ENCODE peak calls at places on chromosomes 16 and 17, in nine cellular contexts. D is PC-9, A is cardiac fibroblast, R is A549, O is fibroblast of pulmonary artery, J is Caco-2, K is cardiac muscle cell, W is AG09309, B is tibial artery. L is an unnamed sample.

GRCh38 chr16:88914750-88915368 is 48.4 kb upstream of the PABPN1L start:
- DNase-seq in D (no peak), A (peak), R (no peak), O (peak), J (no peak), K (no peak), W (peak), B (no peak), L (no peak)

GRCh38 chr17:6435968-6436367 is 1.0 kb upstream of the AIPL1 start:
- DNase-seq in D (peak), A (peak), R (peak), O (peak), J (peak), K (peak), W (peak), B (no peak), L (peak)

GRCh38 chr17:58785097-58785496 is 29.4 kb downstream of the PPM1E start:
- DNase-seq in D (no peak), A (no peak), R (no peak), O (no peak), J (no peak), K (no peak), W (no peak), B (no peak), L (no peak)

GRCh38 chr17:21201874-21202273 is 12.1 kb downstream of the TMEM11 start:
- DNase-seq in D (no peak), A (no peak), R (no peak), O (no peak), J (no peak), K (no peak), W (no peak), B (no peak), L (no peak)

GRCh38 chr17:2427910-2428309 is 27.1 kb upstream of the MNT start:
- DNase-seq in D (no peak), A (no peak), R (no peak), O (no peak), J (no peak), K (no peak), W (no peak), B (no peak), L (no peak)

GRCh38 chr16:65838001-65838400 is 528.5 kb upstream of the CDH5 start:
- DNase-seq in D (no peak), A (no peak), R (no peak), O (no peak), J (no peak), K (no peak), W (no peak), B (no peak), L (no peak)

GRCh38 chr17:78184868-78185267 is 2.0 kb downstream of the TK1 start:
- DNase-seq in D (no peak), A (no peak), R (no peak), O (no peak), J (no peak), K (no peak), W (no peak), B (no peak), L (no peak)

GRCh38 chr16:89094252-89094901 is 725 bp downstream of the ACSF3 start:
- DNase-seq in D (peak), A (peak), R (peak), O (no peak), J (no peak), K (peak), W (no peak), B (no peak), L (peak)

GRCh38 chr16:84643180-84643583 is 5.1 kb upstream of the KLHL36 start:
- DNase-seq in D (peak), A (peak), R (no peak), O (peak), J (no peak), K (no peak), W (peak), B (peak), L (peak)

GRCh38 chr17:18992454-18993130 is 12.0 kb downstream of the FAM83G start:
- DNase-seq in D (no peak), A (no peak), R (no peak), O (no peak), J (no peak), K (no peak), W (no peak), B (no peak), L (no peak)

GRCh38 chr17:31249742-31250141 is 47.3 kb downstream of the OMG start:
- DNase-seq in D (no peak), A (no peak), R (no peak), O (no peak), J (no peak), K (no peak), W (no peak), B (no peak), L (no peak)

GRCh38 chr16:25089346-25089745 is 22.2 kb upstream of the LCMT1 start:
- DNase-seq in D (no peak), A (no peak), R (no peak), O (no peak), J (peak), K (no peak), W (no peak), B (no peak), L (no peak)

GRCh38 chr16:75160386-75160785 is 12.1 kb downstream of the ZFP1 start:
- DNase-seq in D (no peak), A (no peak), R (no peak), O (no peak), J (no peak), K (no peak), W (no peak), B (no peak), L (no peak)

GRCh38 chr17:880871-881269 is 98.7 kb downstream of the NXN start:
- DNase-seq in D (no peak), A (no peak), R (no peak), O (no peak), J (no peak), K (no peak), W (no peak), B (no peak), L (peak)

GRCh38 chr17:311119-311848 is 41.3 kb downstream of the RPH3AL start:
- DNase-seq in D (no peak), A (no peak), R (no peak), O (no peak), J (no peak), K (no peak), W (no peak), B (no peak), L (no peak)

GRCh38 chr17:1267471-1267947 is 2.7 kb upstream of the BHLHA9 start:
- DNase-seq in D (peak), A (peak), R (no peak), O (peak), J (no peak), K (no peak), W (no peak), B (peak), L (no peak)

GRCh38 chr16:54280751-54281150 is 5.8 kb downstream of the IRX3 start:
- DNase-seq in D (no peak), A (no peak), R (no peak), O (no peak), J (peak), K (no peak), W (no peak), B (peak), L (peak)

GRCh38 chr17:47164263-47164662 is 24.8 kb downstream of the CDC27 start:
- DNase-seq in D (no peak), A (no peak), R (no peak), O (no peak), J (no peak), K (no peak), W (no peak), B (no peak), L (no peak)

GRCh38 chr16:48955791-48956190 is 325.8 kb downstream of the CBLN1 start:
- DNase-seq in D (no peak), A (no peak), R (no peak), O (no peak), J (no peak), K (no peak), W (no peak), B (no peak), L (no peak)

GRCh38 chr17:40456396-40456951 is 13.2 kb downstream of the IGFBP4 start:
- DNase-seq in D (no peak), A (peak), R (no peak), O (no peak), J (no peak), K (no peak), W (no peak), B (peak), L (no peak)

GRCh38 chr17:80935526-80935925 is 56.1 kb upstream of the CHMP6 start:
- DNase-seq in D (no peak), A (no peak), R (no peak), O (no peak), J (no peak), K (no peak), W (no peak), B (no peak), L (no peak)

GRCh38 chr16:89253548-89254287 is 36.2 kb downstream of the ZNF778 start:
- DNase-seq in D (no peak), A (no peak), R (no peak), O (no peak), J (no peak), K (no peak), W (no peak), B (no peak), L (no peak)

GRCh38 chr17:6510321-6511023 is 45.9 kb downstream of the PITPNM3 start:
- DNase-seq in D (no peak), A (no peak), R (no peak), O (no peak), J (no peak), K (no peak), W (no peak), B (peak), L (no peak)

GRCh38 chr17:82754297-82755208 is 2.7 kb downstream of the TBCD start:
- DNase-seq in D (no peak), A (peak), R (no peak), O (no peak), J (no peak), K (peak), W (no peak), B (no peak), L (peak)

GRCh38 chr16:35319536-35320192 is 1860.3 kb downstream of the TP53TG3F start:
- DNase-seq in D (no peak), A (no peak), R (no peak), O (no peak), J (no peak), K (no peak), W (no peak), B (no peak), L (no peak)

GRCh38 chr17:20266806-20267458 is 200.4 kb downstream of the LGALS9B start:
- DNase-seq in D (peak), A (peak), R (no peak), O (peak), J (no peak), K (peak), W (peak), B (no peak), L (peak)

GRCh38 chr17:33964344-33964979 is 290.6 kb upstream of the CCL2 start:
- DNase-seq in D (no peak), A (no peak), R (no peak), O (no peak), J (no peak), K (no peak), W (no peak), B (no peak), L (no peak)

GRCh38 chr17:8186787-8187516 is 3.0 kb downstream of the BORCS6 start:
- DNase-seq in D (peak), A (peak), R (peak), O (peak), J (peak), K (peak), W (peak), B (peak), L (peak)

GRCh38 chr17:71975998-71976649 is 144.7 kb upstream of the SOX9 start:
- DNase-seq in D (peak), A (peak), R (peak), O (peak), J (no peak), K (no peak), W (peak), B (peak), L (peak)

GRCh38 chr17:39014044-39014794 is 47.0 kb upstream of the FBXO47 start:
- DNase-seq in D (no peak), A (peak), R (no peak), O (peak), J (no peak), K (no peak), W (peak), B (no peak), L (peak)

GRCh38 chr17:27524594-27524993 is 68.3 kb downstream of the KSR1 start:
- DNase-seq in D (no peak), A (no peak), R (no peak), O (no peak), J (no peak), K (no peak), W (no peak), B (no peak), L (no peak)

DNA sequence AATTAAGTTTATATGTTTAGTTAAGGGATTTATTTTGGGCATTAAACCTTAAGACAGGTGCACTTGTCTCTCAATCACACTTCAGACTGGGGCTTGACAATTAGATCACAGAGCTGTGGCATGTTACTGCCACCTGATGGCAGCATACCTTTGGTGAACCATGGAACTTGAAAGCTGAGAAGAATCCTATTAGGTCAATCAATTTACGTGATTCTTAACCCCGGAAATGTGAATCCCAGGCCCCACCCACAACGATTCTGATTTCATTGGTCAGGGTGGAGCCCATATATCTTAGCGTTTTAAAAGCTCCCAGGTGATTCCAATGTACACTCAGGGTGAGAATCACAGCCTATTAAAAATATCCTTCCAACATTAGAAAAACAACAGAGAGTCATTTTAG is 91.0 kb downstream of the GSG1L start:
- DNase-seq in D (peak), A (peak), R (peak), O (peak), J (peak), K (peak), W (no peak), B (no peak), L (peak)
- TF ChIP-seq CTCF in D (peak), A (peak), R (peak), O (peak), J (peak), K (peak), W (peak), B (peak), L (peak)

GRCh38 chr17:51032850-51033249 is 87.8 kb downstream of the SPAG9 start:
- DNase-seq in D (no peak), A (no peak), R (no peak), O (peak), J (no peak), K (no peak), W (peak), B (no peak), L (no peak)

GRCh38 chr17:51029142-51029541 is 91.5 kb downstream of the SPAG9 start:
- DNase-seq in D (no peak), A (no peak), R (no peak), O (no peak), J (no peak), K (no peak), W (no peak), B (no peak), L (no peak)

GRCh38 chr17:51028176-51028863 is 92.3 kb downstream of the SPAG9 start:
- DNase-seq in D (no peak), A (no peak), R (no peak), O (no peak), J (no peak), K (no peak), W (no peak), B (no peak), L (no peak)

GRCh38 chr17:51034800-51035199 is 85.9 kb downstream of the SPAG9 start:
- DNase-seq in D (no peak), A (no peak), R (no peak), O (no peak), J (no peak), K (no peak), W (no peak), B (no peak), L (no peak)

GRCh38 chr17:51029568-51030463 is 90.9 kb downstream of the SPAG9 start:
- DNase-seq in D (no peak), A (peak), R (no peak), O (peak), J (no peak), K (no peak), W (no peak), B (no peak), L (no peak)
- H3K4me3 ChIP-seq in D (no peak), A (peak), R (no peak), O (no peak), J (no peak), K (no peak), W (no peak), B (no peak), L (no peak)

DNA sequence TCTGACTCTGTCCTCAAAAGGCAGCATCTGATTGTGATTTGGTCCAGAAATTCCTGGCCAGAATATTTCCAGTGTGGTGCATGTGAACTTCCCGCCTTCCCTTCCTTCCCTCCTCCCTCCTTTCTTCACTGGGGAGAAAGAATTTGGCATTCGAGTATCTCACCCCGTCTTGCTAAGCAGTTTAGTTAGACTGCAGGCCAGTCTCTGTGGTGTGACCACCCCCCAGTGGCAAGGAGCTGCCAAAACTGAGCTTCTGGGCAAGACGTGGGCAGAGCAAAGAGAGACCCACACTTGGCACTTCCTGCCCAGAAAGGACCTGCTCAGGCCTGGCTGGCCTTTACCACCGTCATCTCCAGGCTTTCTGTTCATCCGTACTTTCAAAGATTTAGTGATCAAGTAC is 36.4 kb downstream of the SNX20 start:
- DNase-seq in D (peak), A (peak), R (no peak), O (peak), J (no peak), K (peak), W (peak), B (peak), L (peak)
- TF ChIP-seq CTCF in D (peak), A (no peak), R (peak), O (peak), J (peak), K (peak), W (peak), B (peak), L (peak)

DNA sequence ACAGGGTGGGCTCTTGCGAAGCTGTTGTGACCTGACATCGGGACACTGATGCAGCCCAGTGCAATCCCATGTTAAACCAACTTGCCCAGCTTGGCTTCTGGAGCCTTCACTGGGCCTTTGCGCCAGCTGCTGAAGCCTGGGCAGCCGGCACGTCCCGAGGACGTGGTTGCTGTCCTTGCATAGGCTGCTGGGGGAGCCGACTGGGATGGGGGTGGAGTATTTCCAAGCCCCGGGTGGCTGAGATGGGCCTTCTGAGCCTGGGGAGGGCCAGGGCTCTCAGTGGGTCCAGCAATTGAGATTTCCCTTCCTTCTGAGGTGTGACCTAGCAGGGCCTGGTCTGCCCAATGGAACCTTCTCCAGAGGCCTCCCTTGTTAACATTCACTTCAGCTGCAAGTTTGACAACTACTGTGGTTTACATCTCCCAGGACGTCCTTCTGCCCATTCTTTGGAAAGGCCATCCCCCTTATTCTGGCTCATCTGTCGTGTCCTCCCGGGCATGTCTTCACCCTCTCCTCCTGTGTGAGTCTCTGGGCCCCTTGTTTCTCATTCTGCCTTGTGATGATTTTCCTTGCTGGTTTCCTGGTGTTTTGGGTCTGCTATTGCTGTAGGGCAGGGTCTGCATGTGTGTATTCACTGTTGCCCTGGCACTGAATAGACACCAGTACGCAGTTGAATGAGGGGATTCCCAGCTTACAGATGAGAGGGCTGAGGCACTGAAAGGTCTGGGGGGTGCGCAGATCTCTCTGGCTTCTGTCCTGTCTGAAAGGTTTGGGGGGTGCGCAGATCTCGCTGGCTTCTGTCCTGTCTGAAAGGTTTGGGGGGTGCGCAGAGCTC is 34.4 kb downstream of the HAPSTR1 start:
- DNase-seq in D (no peak), A (no peak), R (no peak), O (no peak), J (no peak), K (no peak), W (no peak), B (no peak), L (no peak)
- H3K4me3 ChIP-seq in D (no peak), A (no peak), R (no peak), O (no peak), J (no peak), K (no peak), W (no peak), B (no peak), L (no peak)

DNA sequence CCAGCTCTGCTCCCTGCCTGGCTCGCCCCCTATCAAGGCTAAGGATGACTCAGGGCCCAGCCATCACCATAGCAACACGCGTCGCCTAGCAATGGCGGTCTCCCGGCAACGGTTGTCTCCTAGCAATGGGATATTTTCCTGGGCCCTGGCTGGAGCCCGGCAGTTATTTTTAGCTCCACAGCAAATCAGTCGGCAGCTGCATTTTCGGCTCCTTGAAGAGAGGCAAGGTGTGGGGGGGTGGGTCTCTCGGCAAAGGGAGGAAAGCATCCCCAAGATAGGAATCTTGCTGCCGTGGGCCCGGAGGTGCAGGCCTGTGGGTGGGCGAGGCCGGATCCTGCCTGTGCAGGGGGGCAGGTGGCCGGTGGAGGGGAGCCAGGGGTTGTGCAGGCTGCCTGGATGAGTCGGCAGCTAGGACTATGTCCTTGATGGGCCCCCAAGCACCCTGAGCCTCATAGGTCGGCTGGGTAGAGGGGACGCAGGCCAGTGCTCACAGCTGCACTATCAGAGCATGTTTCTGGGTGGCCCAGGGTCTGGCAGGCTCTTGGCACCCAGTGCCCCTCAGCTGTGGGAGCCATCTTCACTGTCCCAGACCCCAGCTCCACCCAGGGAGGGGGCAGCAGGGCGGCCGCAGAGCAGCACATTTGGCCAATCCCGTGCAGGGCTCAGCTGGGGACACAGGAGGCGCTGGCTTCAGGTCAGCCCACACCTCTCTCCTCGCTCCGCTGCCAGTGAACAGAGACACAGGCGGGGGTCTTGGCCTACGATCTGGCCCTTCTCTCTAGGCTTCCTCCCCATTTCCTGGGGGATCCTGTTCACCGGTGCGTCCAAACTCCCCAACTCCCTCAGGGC is 4.3 kb upstream of the FBXL16 start:
- DNase-seq in D (peak), A (peak), R (no peak), O (peak), J (peak), K (peak), W (no peak), B (no peak), L (peak)
- TF ChIP-seq CTCF in D (no peak), A (no peak), R (no peak), O (no peak), J (no peak), K (no peak), W (no peak), B (no peak), L (no peak)

L was measured in bronchial epithelial cell.